ENCODE peak calls at places on chromosomes 4 and X, in seven cellular contexts. N, O, E, R, J, A and M are unnamed samples.
A peak's percentile ranks its signal among the peaks of the same experiment; 100 is the strongest.

GRCh38 chr4:54661156-54661555 is 3.4 kb downstream of the KIT start:
- DNase-seq in O (no peak), J (no peak), E (no peak), N (no peak), R (peak; percentile 33), A (no peak), M (no peak)

GRCh38 chrX:71823391-71824057 is 60.4 kb downstream of the CXorf49B start:
- DNase-seq in R (no peak), N (no peak), J (no peak), E (no peak), A (no peak), O (no peak), M (peak; percentile 84)

GRCh38 chr4:150863456-150863855 is 151.6 kb downstream of the LRBA start:
- DNase-seq in J (no peak), N (no peak), A (no peak), O (no peak), R (no peak), E (no peak), M (no peak)

GRCh38 chrX:53616921-53617320 is 69.6 kb downstream of the HUWE1 start:
- DNase-seq in N (no peak), J (no peak), O (no peak), E (no peak), R (no peak), A (no peak), M (no peak)

GRCh38 chrX:65894138-65894537 is 145.7 kb downstream of the VSIG4 start:
- DNase-seq in E (peak; percentile 45), N (no peak), O (no peak), R (no peak), A (no peak), J (no peak), M (no peak)

GRCh38 chrX:41906515-41907165 is 16.7 kb downstream of the CASK start:
- DNase-seq in J (no peak), N (no peak), A (no peak), E (no peak), R (no peak), O (no peak), M (no peak)

GRCh38 chr4:38948551-38948950 is 80.9 kb downstream of the FAM114A1 start:
- DNase-seq in J (no peak), E (no peak), N (peak; percentile 3), O (peak; percentile 73), A (no peak), R (peak; percentile 88), M (no peak)

GRCh38 chr4:149784018-149784417 is 31.6 kb downstream of the IQCM start:
- DNase-seq in A (no peak), J (no peak), R (no peak), N (no peak), O (no peak), E (no peak), M (no peak)

GRCh38 chrX:48835524-48836329 is at the start of gene PCSK1N:
- DNase-seq in E (no peak), N (peak; percentile 56), J (peak; percentile 71), A (no peak), R (no peak), O (peak; percentile 84), M (no peak)

GRCh38 chr4:76897522-76898384 is at the start of gene SOWAHB:
- DNase-seq in E (peak; percentile 32), N (peak; percentile 79), R (no peak), O (no peak), J (peak; percentile 86), A (peak; percentile 74), M (no peak)